ENCODE peak calls at places on chromosome 6, in six cellular contexts. K is heart right ventricle, I is glutamatergic neuron, M is Calu3, T is kidney epithelial cell, N is H1. E is an unnamed sample.

GRCh38 chr6:3874069-3874468 is 24.9 kb downstream of the FAM50B start:
- DNase-seq in K (no peak), I (no peak), M (no peak), T (no peak), N (no peak), E (no peak)

GRCh38 chr6:52672422-52673025 is 1.6 kb downstream of the TMEM14A start:
- DNase-seq in K (no peak), I (no peak), M (peak), T (no peak), N (no peak), E (no peak)

GRCh38 chr6:107152633-107153032 is 37.3 kb upstream of the BEND3 start:
- DNase-seq in K (no peak), I (no peak), M (peak), T (peak), N (no peak), E (no peak)

GRCh38 chr6:56764081-56764566 is 121.4 kb upstream of the DST start:
- DNase-seq in K (no peak), I (no peak), M (peak), T (no peak), N (no peak), E (no peak)

GRCh38 chr6:44253307-44254101 is 3.8 kb downstream of the SLC35B2 start:
- DNase-seq in K (no peak), I (peak), M (peak), T (no peak), N (peak), E (no peak)

GRCh38 chr6:98946877-98947410 is 802 bp downstream of the FBXL4 start:
- DNase-seq in K (peak), I (no peak), M (peak), T (no peak), N (no peak), E (no peak)

GRCh38 chr6:35919085-35919826 is 1.6 kb downstream of the SRPK1 start:
- DNase-seq in K (no peak), I (no peak), M (no peak), T (no peak), N (no peak), E (no peak)

GRCh38 chr6:144753023-144753705 is 468.0 kb downstream of the UTRN start:
- DNase-seq in K (no peak), I (no peak), M (no peak), T (no peak), N (no peak), E (no peak)

GRCh38 chr6:33858053-33858475 is 54.3 kb upstream of the MLN start:
- DNase-seq in K (no peak), I (no peak), M (no peak), T (no peak), N (no peak), E (no peak)

GRCh38 chr6:33344771-33345697 is 27.5 kb upstream of the ZBTB22 start:
- DNase-seq in K (peak), I (peak), M (peak), T (peak), N (peak), E (no peak)

GRCh38 chr6:34462561-34462971 is 3.3 kb upstream of the PACSIN1 start:
- DNase-seq in K (peak), I (peak), M (peak), T (no peak), N (peak), E (peak)

GRCh38 chr6:53651149-53651763 is 14.3 kb downstream of the KLHL31 start:
- DNase-seq in K (peak), I (peak), M (peak), T (no peak), N (no peak), E (no peak)

GRCh38 chr6:125930810-125931418 is 25.7 kb upstream of the HINT3 start:
- DNase-seq in K (no peak), I (no peak), M (no peak), T (no peak), N (no peak), E (no peak)

GRCh38 chr6:123829302-123829953 is 25.8 kb downstream of the NKAIN2 start:
- DNase-seq in K (no peak), I (no peak), M (no peak), T (peak), N (no peak), E (no peak)

GRCh38 chr6:87827291-87827690 is 125.3 kb upstream of the AKIRIN2 start:
- DNase-seq in K (no peak), I (no peak), M (no peak), T (no peak), N (no peak), E (no peak)

GRCh38 chr6:151056230-151056907 is 183.4 kb upstream of the AKAP12 start:
- DNase-seq in K (no peak), I (no peak), M (no peak), T (no peak), N (peak), E (no peak)

GRCh38 chr6:143901885-143902708 is 37.8 kb downstream of the ZC2HC1B start:
- DNase-seq in K (peak), I (no peak), M (no peak), T (no peak), N (no peak), E (no peak)

DNA sequence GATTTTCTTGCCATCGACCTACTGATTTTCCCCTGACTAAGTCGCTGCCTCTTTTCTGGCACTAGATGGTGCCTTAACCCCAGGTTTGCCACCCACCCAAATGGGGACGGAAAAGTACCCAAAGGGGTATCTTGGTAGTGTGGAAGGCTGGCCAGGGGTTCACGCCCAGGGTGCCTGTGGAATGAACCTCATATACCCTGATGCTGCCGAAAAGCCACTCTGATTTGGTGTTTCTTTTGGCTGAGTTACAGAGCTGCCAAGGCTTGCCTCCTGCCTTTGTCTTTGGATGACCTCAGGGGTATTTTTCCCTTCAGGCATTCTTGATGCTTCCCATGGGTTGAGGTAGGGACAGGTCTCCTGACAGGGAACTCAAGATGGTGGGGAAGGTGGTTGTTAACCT is 78.1 kb downstream of the MAP3K7 start:
- DNase-seq in K (no peak), I (no peak), M (no peak), T (no peak), N (peak), E (no peak)
- TF ChIP-seq CTCF in K (no peak), I (no peak), M (no peak), T (no peak), N (peak), E (no peak)

GRCh38 chr6:61755739-61756138 is 530.3 kb downstream of the KHDRBS2 start:
- DNase-seq in K (no peak), I (no peak), M (no peak), T (no peak), N (no peak), E (no peak)
- TF ChIP-seq CTCF in K (no peak), I (no peak), M (no peak), T (no peak), N (no peak), E (peak)

DNA sequence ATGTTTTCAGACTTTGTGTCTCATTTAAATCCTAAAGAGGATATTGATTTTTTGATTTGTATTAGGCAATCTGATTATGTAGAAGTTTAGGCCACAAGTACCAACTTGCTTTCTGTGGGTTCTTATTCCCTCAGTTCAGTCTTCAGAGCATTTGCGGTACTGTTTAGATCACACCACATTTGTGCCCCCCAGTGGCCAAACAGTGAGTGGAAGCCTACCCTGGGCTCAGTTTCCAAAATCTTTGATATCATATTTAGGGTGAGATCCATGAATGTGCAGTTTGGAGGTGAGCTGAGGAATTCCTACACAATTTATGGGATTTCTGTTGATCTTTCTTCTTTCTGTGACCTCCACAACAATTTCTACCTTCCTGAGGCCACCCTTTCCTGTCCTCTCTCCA is 92.3 kb upstream of the FUT9 start:
- DNase-seq in K (no peak), I (peak), M (no peak), T (no peak), N (peak), E (no peak)
- TF ChIP-seq CTCF in K (peak), I (peak), M (no peak), T (peak), N (peak), E (peak)

DNA sequence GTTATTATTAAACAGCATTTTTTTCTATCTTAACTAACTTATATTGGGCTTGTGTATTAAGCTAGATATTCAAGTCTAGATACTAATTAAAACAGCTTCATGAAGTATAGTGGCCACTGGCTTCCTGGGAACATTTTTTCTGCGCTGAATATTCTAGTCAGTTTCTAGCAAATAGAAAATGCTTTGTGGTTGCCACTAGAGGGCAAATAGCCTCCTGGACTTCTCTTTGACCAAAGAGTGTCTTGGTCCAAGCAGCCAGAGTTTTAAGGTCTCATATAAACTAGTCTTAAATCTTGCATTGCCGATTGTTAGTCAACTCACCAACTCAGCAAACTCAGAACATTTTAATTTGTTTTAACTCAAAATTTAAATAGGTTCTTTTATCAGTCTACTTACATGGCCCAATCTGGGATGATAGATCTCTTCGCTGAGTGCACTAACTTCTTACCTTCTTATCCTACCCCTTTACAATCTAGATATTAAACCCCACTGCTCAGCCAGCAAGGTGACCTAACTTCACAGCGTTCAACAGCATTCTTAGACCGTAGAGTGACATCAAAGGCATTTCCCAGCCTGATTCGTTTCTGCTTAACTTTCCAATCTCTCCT is 24.6 kb upstream of the ID4 start:
- DNase-seq in K (no peak), I (no peak), M (no peak), T (no peak), N (no peak), E (no peak)
- TF ChIP-seq CTCF in K (peak), I (peak), M (peak), T (peak), N (peak), E (peak)

GRCh38 chr6:4974962-4975361 is 28.9 kb downstream of the RPP40 start:
- DNase-seq in K (no peak), I (no peak), M (no peak), T (no peak), N (no peak), E (no peak)

GRCh38 chr6:4973972-4974885 is 29.6 kb downstream of the RPP40 start:
- DNase-seq in K (peak), I (no peak), M (no peak), T (no peak), N (peak), E (no peak)

GRCh38 chr6:4973415-4973814 is 30.4 kb downstream of the RPP40 start:
- DNase-seq in K (no peak), I (no peak), M (no peak), T (no peak), N (no peak), E (no peak)

GRCh38 chr6:4979426-4979825 is 24.4 kb downstream of the RPP40 start:
- DNase-seq in K (no peak), I (no peak), M (no peak), T (no peak), N (no peak), E (no peak)

GRCh38 chr6:4977468-4977867 is 26.4 kb downstream of the RPP40 start:
- DNase-seq in K (no peak), I (no peak), M (no peak), T (no peak), N (no peak), E (no peak)
- TF ChIP-seq CTCF in K (no peak), I (no peak), M (no peak), T (no peak), N (no peak), E (no peak)

E was measured in D721Med.